ENCODE peak calls at places on chromosomes 2 and 18, in seven cellular contexts. F is activated naive CD4-positive, alpha-beta T cell; I is mesothelial cell of epicardium; Q is effector memory CD8-positive, alpha-beta T cell; Z is esophagus squamous epithelium; R is cerebellar cortex; M is suprapubic skin. E is an unnamed sample.

GRCh38 chr2:67994716-67995115 is 68.1 kb downstream of the C1D start:
- DNase-seq in F (no peak), Q (no peak), M (no peak), Z (no peak), I (no peak), R (no peak), E (no peak)

GRCh38 chr18:35097763-35098162 is 56.5 kb downstream of the MAPRE2 start:
- DNase-seq in I (no peak), Q (no peak), R (no peak), F (no peak), Z (no peak), M (no peak), E (no peak)

GRCh38 chr2:102967451-102967850 is 205.6 kb downstream of the TMEM182 start:
- DNase-seq in I (no peak), M (no peak), Q (no peak), Z (no peak), F (no peak), R (no peak), E (no peak)

GRCh38 chr2:70173520-70173919 is 17.3 kb downstream of the C2orf42 start:
- DNase-seq in Z (no peak), Q (no peak), R (no peak), I (no peak), M (no peak), F (no peak), E (no peak)

GRCh38 chr2:205680067-205680466 is 2.2 kb upstream of the NRP2 start:
- DNase-seq in I (no peak), F (no peak), R (peak), Q (peak), Z (no peak), M (no peak), E (peak)

GRCh38 chr2:11056614-11057013 is 98.7 kb upstream of the SLC66A3 start:
- DNase-seq in R (peak), Q (no peak), M (no peak), I (no peak), F (no peak), Z (no peak), E (peak)

GRCh38 chr2:74387346-74387745 is 7.2 kb upstream of the DCTN1 start:
- DNase-seq in Q (no peak), M (no peak), F (no peak), Z (no peak), I (no peak), R (no peak), E (no peak)

GRCh38 chr2:130346741-130347066 is 4.0 kb downstream of the IMP4 start:
- DNase-seq in Z (no peak), Q (no peak), M (no peak), I (no peak), R (no peak), F (no peak), E (no peak)

GRCh38 chr2:200677721-200678532 is 92.1 kb downstream of the AOX1 start:
- DNase-seq in Q (no peak), I (no peak), M (no peak), R (no peak), F (no peak), Z (no peak), E (no peak)

GRCh38 chr2:70685771-70686171 is 82.2 kb downstream of the ADD2 start:
- DNase-seq in Z (no peak), M (peak), R (peak), F (no peak), I (no peak), Q (no peak), E (peak)

GRCh38 chr18:42446195-42446594 is 491.2 kb downstream of the PIK3C3 start:
- DNase-seq in F (no peak), M (no peak), Q (no peak), Z (no peak), I (no peak), R (no peak), E (no peak)

GRCh38 chr2:168751104-168751768 is 51.2 kb upstream of the NOSTRIN start:
- DNase-seq in Z (no peak), I (no peak), M (no peak), Q (peak), R (no peak), F (no peak), E (no peak)

GRCh38 chr2:170222298-170222697 is 44.4 kb downstream of the MYO3B start:
- DNase-seq in R (peak), M (no peak), I (no peak), F (no peak), Q (no peak), Z (no peak), E (peak)

GRCh38 chr2:169050476-169051240 is 18.7 kb upstream of the DHRS9 start:
- DNase-seq in M (no peak), F (no peak), I (no peak), R (no peak), Z (no peak), Q (no peak), E (no peak)

GRCh38 chr18:45722899-45723298 is 1.1 kb upstream of the SLC14A1 start:
- DNase-seq in F (peak), M (no peak), Q (peak), Z (peak), I (peak), R (peak), E (peak)

GRCh38 chr2:96762529-96763253 is 2.0 kb downstream of the CNNM4 start:
- DNase-seq in I (no peak), M (no peak), Q (no peak), F (no peak), R (peak), Z (no peak), E (peak)

GRCh38 chr2:110773470-110773921 is 41.1 kb downstream of the ACOXL start:
- DNase-seq in F (no peak), I (no peak), Q (no peak), M (no peak), R (peak), Z (no peak), E (peak)

GRCh38 chr2:96264656-96265348 is 995 bp downstream of the TMEM127 start:
- DNase-seq in F (no peak), Q (no peak), Z (no peak), R (peak), M (no peak), I (no peak), E (peak)

GRCh38 chr2:39642054-39642742 is 23.5 kb upstream of the TMEM178A start:
- DNase-seq in Z (no peak), F (no peak), I (no peak), Q (no peak), R (peak), M (no peak), E (peak)

GRCh38 chr2:10043256-10043905 is at the start of gene KLF11:
- DNase-seq in F (peak), I (peak), Z (peak), R (peak), M (peak), Q (peak), E (peak)

GRCh38 chr18:64806232-64806631 is 657.3 kb upstream of the LINC00305 start:
- DNase-seq in Q (no peak), I (no peak), F (no peak), M (no peak), Z (no peak), R (peak), E (peak)

GRCh38 chr2:10162586-10163497 is 40.3 kb downstream of the RRM2 start:
- DNase-seq in Q (no peak), F (no peak), M (no peak), I (no peak), R (peak), Z (no peak), E (peak)

GRCh38 chr2:8893474-8893873 is 56.1 kb upstream of the KIDINS220 start:
- DNase-seq in M (no peak), F (no peak), I (no peak), Q (no peak), Z (no peak), R (no peak), E (no peak)

GRCh38 chr2:70887550-70888229 is 48.0 kb upstream of the ATP6V1B1 start:
- DNase-seq in M (no peak), I (no peak), Q (no peak), F (no peak), Z (no peak), R (peak), E (peak)

GRCh38 chr2:72572501-72572900 is 253.3 kb downstream of the EXOC6B start:
- DNase-seq in F (no peak), R (no peak), Z (no peak), M (no peak), I (no peak), Q (no peak), E (no peak)

GRCh38 chr18:79875931-79876461 is 75.5 kb downstream of the SLC66A2 start:
- DNase-seq in Q (no peak), F (no peak), M (peak), I (no peak), R (no peak), Z (no peak), E (no peak)

GRCh38 chr18:58721586-58722160 is 50.4 kb downstream of the MALT1 start:
- DNase-seq in F (no peak), R (no peak), Z (no peak), M (no peak), Q (no peak), I (no peak), E (no peak)

GRCh38 chr2:230423851-230424458 is 8.0 kb downstream of the SP100 start:
- DNase-seq in R (no peak), I (no peak), F (no peak), M (no peak), Z (no peak), Q (no peak), E (no peak)

GRCh38 chr2:162153608-162154224 is 1.7 kb upstream of the GCG start:
- DNase-seq in F (no peak), Z (no peak), I (no peak), M (no peak), R (peak), Q (peak), E (no peak)

GRCh38 chr2:188466761-188467160 is 175.1 kb downstream of the GULP1 start:
- DNase-seq in I (no peak), Q (no peak), M (no peak), F (no peak), Z (no peak), R (no peak), E (no peak)

GRCh38 chr18:23503967-23504352 is 649 bp downstream of the RMC1 start:
- DNase-seq in Z (no peak), Q (no peak), I (no peak), F (no peak), R (peak), M (no peak), E (peak)

GRCh38 chr2:20143263-20143662 is 81.7 kb downstream of the SDC1 start:
- DNase-seq in M (peak), Q (no peak), R (no peak), I (no peak), Z (no peak), F (no peak), E (no peak)

GRCh38 chr2:97724073-97724410 is 10.7 kb downstream of the ZAP70 start:
- DNase-seq in I (no peak), M (no peak), Q (no peak), Z (no peak), R (no peak), F (no peak), E (no peak)

GRCh38 chr2:65320042-65320711 is 92.5 kb downstream of the ACTR2 start:
- DNase-seq in F (no peak), Q (no peak), Z (no peak), M (no peak), R (peak), I (no peak), E (peak)

GRCh38 chr2:74373189-74373588 is 6.9 kb downstream of the DCTN1 start:
- DNase-seq in M (no peak), Z (no peak), R (no peak), F (no peak), Q (no peak), I (no peak), E (no peak)

GRCh38 chr2:233892793-233893192 is 24.4 kb upstream of the TRPM8 start:
- DNase-seq in Q (no peak), F (no peak), I (no peak), R (no peak), Z (no peak), M (no peak), E (no peak)

GRCh38 chr2:74554821-74555531 is 456 bp downstream of the DOK1 start:
- DNase-seq in F (no peak), R (no peak), Q (peak), I (no peak), Z (no peak), M (no peak), E (no peak)

GRCh38 chr2:119082821-119083400 is 75.6 kb downstream of the C1QL2 start:
- DNase-seq in Q (no peak), Z (no peak), M (no peak), I (no peak), R (no peak), F (no peak), E (no peak)